ENCODE peak calls at places on chromosomes 11 and 22, in five cellular contexts. One of them, this sample, is unnamed. For H3K4me1, the result is how much of the 10 kb centered on the place peaks cover.

GRCh38 chr22:28791841-28792490 is 8.4 kb downstream of the XBP1 start:
- DNase-seq in cardiac muscle cell: no peak
- DNase-seq in uterus: no peak
- DNase-seq in neural progenitor cell: no peak
- DNase-seq in adrenal gland: no peak
- DNase-seq in this sample: no peak

GRCh38 chr11:116168459-116168787 is 604.4 kb downstream of the BUD13 start:
- DNase-seq in cardiac muscle cell: no peak
- DNase-seq in uterus: no peak
- DNase-seq in neural progenitor cell: no peak
- DNase-seq in adrenal gland: no peak
- DNase-seq in this sample: no peak

GRCh38 chr11:109132539-109132938 is 289.5 kb upstream of the C11orf87 start:
- DNase-seq in cardiac muscle cell: no peak
- DNase-seq in uterus: no peak
- DNase-seq in neural progenitor cell: no peak
- DNase-seq in adrenal gland: no peak
- DNase-seq in this sample: no peak

GRCh38 chr22:42646569-42647525 is 2.3 kb downstream of the CYB5R3 start:
- DNase-seq in cardiac muscle cell: peak
- DNase-seq in uterus: peak
- DNase-seq in neural progenitor cell: no peak
- DNase-seq in adrenal gland: peak
- DNase-seq in this sample: peak

GRCh38 chr11:97937501-97937900 is 1083.2 kb upstream of the CNTN5 start:
- DNase-seq in cardiac muscle cell: no peak
- DNase-seq in uterus: no peak
- DNase-seq in neural progenitor cell: no peak
- DNase-seq in adrenal gland: peak
- DNase-seq in this sample: no peak

GRCh38 chr11:111966678-111967077 is 29.5 kb downstream of the DIXDC1 start:
- DNase-seq in cardiac muscle cell: no peak
- DNase-seq in uterus: no peak
- DNase-seq in neural progenitor cell: no peak
- DNase-seq in adrenal gland: no peak
- DNase-seq in this sample: no peak

GRCh38 chr22:18156878-18157713 is 7.1 kb downstream of the USP18 start:
- DNase-seq in cardiac muscle cell: peak
- DNase-seq in uterus: peak
- DNase-seq in neural progenitor cell: peak
- DNase-seq in adrenal gland: peak
- DNase-seq in this sample: peak

GRCh38 chr22:28976588-28976987 is 85.0 kb downstream of the C22orf31 start:
- DNase-seq in cardiac muscle cell: no peak
- DNase-seq in uterus: no peak
- DNase-seq in neural progenitor cell: no peak
- DNase-seq in adrenal gland: no peak
- DNase-seq in this sample: no peak

GRCh38 chr22:30424471-30425326 is 869 bp upstream of the MTFP1 start:
- DNase-seq in cardiac muscle cell: peak
- DNase-seq in uterus: peak
- DNase-seq in neural progenitor cell: peak
- DNase-seq in adrenal gland: no peak
- DNase-seq in this sample: no peak

GRCh38 chr11:120594746-120595145 is 83.2 kb downstream of the GRIK4 start:
- DNase-seq in cardiac muscle cell: no peak
- DNase-seq in uterus: no peak
- DNase-seq in neural progenitor cell: no peak
- DNase-seq in adrenal gland: no peak
- DNase-seq in this sample: no peak
- H3K4me1 ChIP-seq in cardiac muscle cell: under half
- H3K4me1 ChIP-seq in uterus: under half
- H3K4me1 ChIP-seq in neural progenitor cell: under half
- H3K4me1 ChIP-seq in adrenal gland: under half
- H3K4me1 ChIP-seq in this sample: under half

GRCh38 chr11:10601722-10602281 is 33.3 kb upstream of the LYVE1 start:
- DNase-seq in cardiac muscle cell: no peak
- DNase-seq in uterus: no peak
- DNase-seq in neural progenitor cell: no peak
- DNase-seq in adrenal gland: peak
- DNase-seq in this sample: no peak

GRCh38 chr11:10599388-10600175 is 31.1 kb upstream of the LYVE1 start:
- DNase-seq in cardiac muscle cell: no peak
- DNase-seq in uterus: no peak
- DNase-seq in neural progenitor cell: no peak
- DNase-seq in adrenal gland: no peak
- DNase-seq in this sample: no peak

GRCh38 chr11:10602366-10602765 is 33.9 kb upstream of the LYVE1 start:
- DNase-seq in cardiac muscle cell: no peak
- DNase-seq in uterus: no peak
- DNase-seq in neural progenitor cell: no peak
- DNase-seq in adrenal gland: no peak
- DNase-seq in this sample: no peak

GRCh38 chr11:10602945-10603344 is 34.5 kb upstream of the LYVE1 start:
- DNase-seq in cardiac muscle cell: no peak
- DNase-seq in uterus: no peak
- DNase-seq in neural progenitor cell: no peak
- DNase-seq in adrenal gland: no peak
- DNase-seq in this sample: no peak

GRCh38 chr11:10600570-10601248 is 32.2 kb upstream of the LYVE1 start:
- DNase-seq in cardiac muscle cell: no peak
- DNase-seq in uterus: no peak
- DNase-seq in neural progenitor cell: no peak
- DNase-seq in adrenal gland: no peak
- DNase-seq in this sample: no peak
- H3K4me1 ChIP-seq in cardiac muscle cell: under half
- H3K4me1 ChIP-seq in uterus: under half
- H3K4me1 ChIP-seq in neural progenitor cell: under half
- H3K4me1 ChIP-seq in adrenal gland: under half
- H3K4me1 ChIP-seq in this sample: under half

GRCh38 chr11:12243511-12243910 is 133.1 kb downstream of the MICAL2 start:
- DNase-seq in cardiac muscle cell: no peak
- DNase-seq in uterus: no peak
- DNase-seq in neural progenitor cell: no peak
- DNase-seq in adrenal gland: no peak
- DNase-seq in this sample: peak

GRCh38 chr11:12245549-12245986 is 131.8 kb upstream of the PARVA start:
- DNase-seq in cardiac muscle cell: peak
- DNase-seq in uterus: no peak
- DNase-seq in neural progenitor cell: no peak
- DNase-seq in adrenal gland: no peak
- DNase-seq in this sample: peak

GRCh38 chr11:12244156-12244555 is 133.2 kb upstream of the PARVA start:
- DNase-seq in cardiac muscle cell: no peak
- DNase-seq in uterus: no peak
- DNase-seq in neural progenitor cell: no peak
- DNase-seq in adrenal gland: no peak
- DNase-seq in this sample: no peak

GRCh38 chr11:12246169-12246568 is 131.2 kb upstream of the PARVA start:
- DNase-seq in cardiac muscle cell: no peak
- DNase-seq in uterus: no peak
- DNase-seq in neural progenitor cell: no peak
- DNase-seq in adrenal gland: no peak
- DNase-seq in this sample: no peak

DNA sequence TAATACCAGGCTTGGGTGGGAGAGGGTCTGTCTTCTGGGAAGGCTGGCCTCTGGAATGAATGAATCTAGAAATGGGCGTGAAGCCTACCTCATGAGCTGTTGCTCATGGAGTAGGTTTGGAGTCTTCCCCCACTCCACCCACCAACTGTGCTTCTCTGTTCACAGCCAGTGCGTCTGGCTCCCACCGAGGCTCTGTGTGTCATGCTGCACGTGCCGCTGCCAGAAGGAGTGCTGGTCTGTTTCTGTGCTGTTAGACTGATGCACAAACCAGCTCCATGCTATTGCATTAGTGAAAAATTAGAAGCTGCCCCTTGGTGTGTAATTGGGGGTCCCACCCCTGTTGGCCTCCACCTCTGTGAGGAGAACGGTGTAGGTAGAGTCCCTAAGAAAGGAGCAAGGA is 132.3 kb upstream of the PARVA start:
- DNase-seq in cardiac muscle cell: no peak
- DNase-seq in uterus: no peak
- DNase-seq in neural progenitor cell: no peak
- DNase-seq in adrenal gland: no peak
- DNase-seq in this sample: no peak
- H3K4me1 ChIP-seq in cardiac muscle cell: under half
- H3K4me1 ChIP-seq in uterus: under half
- H3K4me1 ChIP-seq in neural progenitor cell: under half
- H3K4me1 ChIP-seq in adrenal gland: under half
- H3K4me1 ChIP-seq in this sample: half or more

GRCh38 chr11:3913921-3914320 is 58.5 kb downstream of the STIM1 start:
- DNase-seq in cardiac muscle cell: no peak
- DNase-seq in uterus: no peak
- DNase-seq in neural progenitor cell: no peak
- DNase-seq in adrenal gland: no peak
- DNase-seq in this sample: no peak

GRCh38 chr11:3911908-3912505 is 56.5 kb downstream of the STIM1 start:
- DNase-seq in cardiac muscle cell: no peak
- DNase-seq in uterus: no peak
- DNase-seq in neural progenitor cell: no peak
- DNase-seq in adrenal gland: no peak
- DNase-seq in this sample: no peak

GRCh38 chr11:3920148-3920852 is 64.8 kb downstream of the STIM1 start:
- DNase-seq in cardiac muscle cell: no peak
- DNase-seq in uterus: peak
- DNase-seq in neural progenitor cell: no peak
- DNase-seq in adrenal gland: peak
- DNase-seq in this sample: peak

GRCh38 chr11:3914807-3915206 is 59.3 kb downstream of the STIM1 start:
- DNase-seq in cardiac muscle cell: no peak
- DNase-seq in uterus: no peak
- DNase-seq in neural progenitor cell: no peak
- DNase-seq in adrenal gland: no peak
- DNase-seq in this sample: no peak

DNA sequence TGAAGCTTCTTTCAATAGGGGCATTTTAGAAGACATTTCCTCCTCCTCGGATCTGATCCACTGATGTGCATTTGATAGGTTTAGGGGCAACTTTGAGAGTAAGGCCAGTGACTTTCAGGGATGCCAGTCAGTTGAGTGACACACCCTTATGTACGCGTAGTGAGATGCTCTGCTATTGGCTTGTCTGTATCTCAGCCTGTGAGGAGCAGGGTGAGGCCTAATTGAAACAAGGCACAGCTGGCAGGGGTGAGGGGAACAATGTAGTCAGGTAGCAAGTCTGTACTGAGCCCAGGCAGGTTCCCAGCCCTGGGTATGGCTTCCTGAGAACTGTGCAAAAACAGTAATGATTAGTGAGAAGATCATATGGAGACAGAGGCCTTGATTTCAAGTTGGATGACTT is 61.5 kb downstream of the STIM1 start:
- DNase-seq in cardiac muscle cell: no peak
- DNase-seq in uterus: no peak
- DNase-seq in neural progenitor cell: no peak
- DNase-seq in adrenal gland: no peak
- DNase-seq in this sample: no peak
- H3K4me1 ChIP-seq in cardiac muscle cell: under half
- H3K4me1 ChIP-seq in uterus: under half
- H3K4me1 ChIP-seq in neural progenitor cell: under half
- H3K4me1 ChIP-seq in adrenal gland: under half
- H3K4me1 ChIP-seq in this sample: under half

GRCh38 chr11:128757235-128757711 is 63.4 kb downstream of the FLI1 start:
- DNase-seq in cardiac muscle cell: no peak
- DNase-seq in uterus: no peak
- DNase-seq in neural progenitor cell: no peak
- DNase-seq in adrenal gland: peak
- DNase-seq in this sample: no peak
- H3K4me1 ChIP-seq in cardiac muscle cell: under half
- H3K4me1 ChIP-seq in uterus: under half
- H3K4me1 ChIP-seq in neural progenitor cell: under half
- H3K4me1 ChIP-seq in adrenal gland: under half
- H3K4me1 ChIP-seq in this sample: under half

GRCh38 chr11:19819148-19819547 is 106.5 kb downstream of the NAV2 start:
- DNase-seq in cardiac muscle cell: no peak
- DNase-seq in uterus: no peak
- DNase-seq in neural progenitor cell: no peak
- DNase-seq in adrenal gland: no peak
- DNase-seq in this sample: no peak

GRCh38 chr11:19817870-19818269 is 105.2 kb downstream of the NAV2 start:
- DNase-seq in cardiac muscle cell: no peak
- DNase-seq in uterus: no peak
- DNase-seq in neural progenitor cell: no peak
- DNase-seq in adrenal gland: no peak
- DNase-seq in this sample: no peak

GRCh38 chr11:19816040-19816439 is 103.4 kb downstream of the NAV2 start:
- DNase-seq in cardiac muscle cell: no peak
- DNase-seq in uterus: no peak
- DNase-seq in neural progenitor cell: no peak
- DNase-seq in adrenal gland: no peak
- DNase-seq in this sample: peak

GRCh38 chr11:19816817-19817216 is 104.2 kb downstream of the NAV2 start:
- DNase-seq in cardiac muscle cell: no peak
- DNase-seq in uterus: no peak
- DNase-seq in neural progenitor cell: no peak
- DNase-seq in adrenal gland: no peak
- DNase-seq in this sample: no peak

GRCh38 chr11:19817265-19817851 is 104.7 kb downstream of the NAV2 start:
- DNase-seq in cardiac muscle cell: no peak
- DNase-seq in uterus: no peak
- DNase-seq in neural progenitor cell: no peak
- DNase-seq in adrenal gland: no peak
- DNase-seq in this sample: no peak
- H3K4me1 ChIP-seq in cardiac muscle cell: under half
- H3K4me1 ChIP-seq in uterus: under half
- H3K4me1 ChIP-seq in neural progenitor cell: under half
- H3K4me1 ChIP-seq in adrenal gland: under half
- H3K4me1 ChIP-seq in this sample: half or more